ENCODE peak calls at places on chromosomes 11 and 22, in six cellular contexts. C is T-cell; R is stimulated activated CD8-positive, alpha-beta memory T cell treated with anti-CD3 and anti-CD28 coated beads, Interleukin-4, amount 100 ng/mL, for 1 hour; G is activated T-cell treated with anti-CD3 and anti-CD28 coated beads for 1 hour; T is fibroblast of pulmonary artery; I is nephron progenitor cell. X is an unnamed sample.

GRCh38 chr22:44550666-44551491 is 52.8 kb upstream of the RTL6 start:
- DNase-seq in G (no peak), I (no peak), R (no peak), T (peak; percentile 96), C (no peak), X (no peak)

GRCh38 chr11:39113606-39114005 is 2345.8 kb downstream of the LRRC4C start:
- DNase-seq in T (no peak), R (no peak), G (no peak), C (no peak), I (no peak), X (no peak)

GRCh38 chr11:18492888-18493287 is 33.9 kb downstream of the TSG101 start:
- DNase-seq in C (no peak), T (peak; percentile 1), I (no peak), G (no peak), R (no peak), X (no peak)

GRCh38 chr22:45170001-45170466 is 6.3 kb downstream of the NUP50 start:
- DNase-seq in G (no peak), I (no peak), C (no peak), R (no peak), T (no peak), X (no peak)

GRCh38 chr22:48605856-48606255 is 1221.8 kb downstream of the BRD1 start:
- DNase-seq in G (no peak), T (no peak), R (no peak), C (no peak), I (no peak), X (no peak)

GRCh38 chr11:84247931-84248330 is 961.8 kb upstream of the CCDC90B start:
- DNase-seq in R (no peak), G (no peak), I (no peak), C (no peak), T (peak; percentile 25), X (no peak)

GRCh38 chr11:43852057-43852636 is 28.5 kb upstream of the ALKBH3 start:
- DNase-seq in C (peak; percentile 12), G (peak; percentile 36), R (no peak), I (peak; percentile 71), T (peak; percentile 86), X (peak; percentile 27)

GRCh38 chr11:12134239-12134590 is 23.8 kb downstream of the MICAL2 start:
- DNase-seq in C (no peak), I (no peak), T (no peak), R (no peak), G (no peak), X (no peak)

GRCh38 chr11:70885721-70886305 is 366.6 kb downstream of the SHANK2 start:
- DNase-seq in T (no peak), C (no peak), G (no peak), I (no peak), R (no peak), X (no peak)

GRCh38 chr22:37267128-37267587 is 15.2 kb upstream of the CYTH4 start:
- DNase-seq in C (peak; percentile 44), R (no peak), G (peak; percentile 68), T (no peak), I (peak; percentile 83), X (peak; percentile 59)

GRCh38 chr22:48782817-48783511 is 1044.7 kb downstream of the BRD1 start:
- DNase-seq in I (no peak), G (no peak), R (no peak), T (no peak), C (no peak), X (peak; percentile 7)

GRCh38 chr11:16912607-16913006 is 101.6 kb downstream of the PLEKHA7 start:
- DNase-seq in I (no peak), T (no peak), R (no peak), G (no peak), C (no peak), X (no peak)

GRCh38 chr22:44403166-44403565 is 90.4 kb upstream of the SHISAL1 start:
- DNase-seq in G (no peak), R (no peak), C (no peak), I (no peak), T (no peak), X (no peak)

GRCh38 chr11:86702387-86702983 is 30.1 kb upstream of the ME3 start:
- DNase-seq in R (no peak), G (no peak), I (no peak), C (no peak), T (no peak), X (no peak)

GRCh38 chr11:44894217-44894617 is 56.5 kb downstream of the TP53I11 start:
- DNase-seq in C (no peak), I (peak; percentile 86), T (peak; percentile 76), G (peak; percentile 55), R (peak; percentile 6), X (peak; percentile 35)

X was measured in central memory CD8-positive, alpha-beta T cell.